ENCODE peak calls at places on chromosome 1, in five cellular contexts. Z is substantia nigra; L is T-helper 9 cell; E is adrenal gland; F is stimulated activated CD4-positive, alpha-beta T cell treated with anti-CD3 and anti-CD28 coated beads, Interleukin-12 subunit alpha, Interleukin-12 subunit beta, amount 100 ng/mL, for 48 hours. N is an unnamed sample.

GRCh38 chr1:87852410-87853202 is 523.9 kb downstream of the LMO4 start:
- DNase-seq in L (no peak), F (no peak), Z (no peak), E (no peak), N (no peak)

GRCh38 chr1:21304488-21304887 is 14.2 kb upstream of the ECE1 start:
- DNase-seq in Z (no peak), E (no peak), F (no peak), L (no peak), N (no peak)

GRCh38 chr1:156584813-156585212 is 5.3 kb downstream of the TTC24 start:
- DNase-seq in F (no peak), Z (no peak), E (no peak), L (no peak), N (no peak)

GRCh38 chr1:30705673-30706072 is 17.7 kb downstream of the MATN1 start:
- DNase-seq in E (no peak), F (no peak), Z (no peak), L (no peak), N (no peak)

GRCh38 chr1:203354246-203354645 is 3.3 kb upstream of the FMOD start:
- DNase-seq in Z (no peak), L (no peak), F (no peak), E (no peak), N (no peak)

GRCh38 chr1:46646331-46646730 is 21.8 kb downstream of the ATPAF1 start:
- DNase-seq in L (no peak), F (no peak), Z (no peak), E (no peak), N (no peak)

GRCh38 chr1:155137550-155137949 is 1.9 kb downstream of the SLC50A1 start:
- DNase-seq in L (no peak), F (no peak), E (no peak), Z (no peak), N (no peak)

GRCh38 chr1:156167536-156167935 is 14.2 kb downstream of the SEMA4A start:
- DNase-seq in L (no peak), E (no peak), F (no peak), Z (no peak), N (no peak)

N was measured in effector memory CD8-positive, alpha-beta T cell.